ENCODE peak calls at places on chromosome 18, in five cellular contexts. One of them, this sample, is unnamed.

GRCh38 chr18:74370163-74370562 is 54.5 kb downstream of the C18orf63 start:
- DNase-seq in GM23338: no peak
- DNase-seq in CD8-positive, alpha-beta T cell: no peak
- DNase-seq in type B pancreatic cell: no peak
- DNase-seq in Caco-2: no peak
- DNase-seq in this sample: no peak

GRCh38 chr18:47585914-47586313 is 334.5 kb upstream of the SKOR2 start:
- DNase-seq in GM23338: peak
- DNase-seq in CD8-positive, alpha-beta T cell: no peak
- DNase-seq in type B pancreatic cell: no peak
- DNase-seq in Caco-2: no peak
- DNase-seq in this sample: no peak

GRCh38 chr18:27540126-27540525 is 355.0 kb upstream of the CHST9 start:
- DNase-seq in GM23338: peak
- DNase-seq in CD8-positive, alpha-beta T cell: no peak
- DNase-seq in type B pancreatic cell: no peak
- DNase-seq in Caco-2: no peak
- DNase-seq in this sample: no peak

GRCh38 chr18:9120796-9121195 is 15.8 kb upstream of the ANKRD12 start:
- DNase-seq in GM23338: no peak
- DNase-seq in CD8-positive, alpha-beta T cell: no peak
- DNase-seq in type B pancreatic cell: no peak
- DNase-seq in Caco-2: no peak
- DNase-seq in this sample: no peak

GRCh38 chr18:76374330-76375281 is 120.4 kb downstream of the ZNF516 start:
- DNase-seq in GM23338: no peak
- DNase-seq in CD8-positive, alpha-beta T cell: peak
- DNase-seq in type B pancreatic cell: no peak
- DNase-seq in Caco-2: no peak
- DNase-seq in this sample: no peak

GRCh38 chr18:69992776-69993175 is 45.1 kb upstream of the CD226 start:
- DNase-seq in GM23338: no peak
- DNase-seq in CD8-positive, alpha-beta T cell: no peak
- DNase-seq in type B pancreatic cell: no peak
- DNase-seq in Caco-2: no peak
- DNase-seq in this sample: no peak

GRCh38 chr18:76943542-76944339 is 121.4 kb downstream of the ZNF236 start:
- DNase-seq in GM23338: no peak
- DNase-seq in CD8-positive, alpha-beta T cell: no peak
- DNase-seq in type B pancreatic cell: no peak
- DNase-seq in Caco-2: no peak
- DNase-seq in this sample: no peak

GRCh38 chr18:34787931-34788532 is 77.9 kb downstream of the DTNA start:
- DNase-seq in GM23338: peak
- DNase-seq in CD8-positive, alpha-beta T cell: peak
- DNase-seq in type B pancreatic cell: no peak
- DNase-seq in Caco-2: peak
- DNase-seq in this sample: no peak

GRCh38 chr18:10032331-10032979 is 118.6 kb downstream of the VAPA start:
- DNase-seq in GM23338: peak
- DNase-seq in CD8-positive, alpha-beta T cell: peak
- DNase-seq in type B pancreatic cell: no peak
- DNase-seq in Caco-2: no peak
- DNase-seq in this sample: no peak

GRCh38 chr18:11982981-11983380 is 1.7 kb downstream of the IMPA2 start:
- DNase-seq in GM23338: peak
- DNase-seq in CD8-positive, alpha-beta T cell: no peak
- DNase-seq in type B pancreatic cell: no peak
- DNase-seq in Caco-2: no peak
- DNase-seq in this sample: no peak

GRCh38 chr18:11981633-11982366 is 493 bp downstream of the IMPA2 start:
- DNase-seq in GM23338: peak
- DNase-seq in CD8-positive, alpha-beta T cell: no peak
- DNase-seq in type B pancreatic cell: no peak
- DNase-seq in Caco-2: peak
- DNase-seq in this sample: peak

GRCh38 chr18:11981383-11981632 is at the start of gene IMPA2:
- DNase-seq in GM23338: no peak
- DNase-seq in CD8-positive, alpha-beta T cell: no peak
- DNase-seq in type B pancreatic cell: no peak
- DNase-seq in Caco-2: no peak
- DNase-seq in this sample: no peak

GRCh38 chr18:11980148-11980554 is 1.2 kb upstream of the IMPA2 start:
- DNase-seq in GM23338: no peak
- DNase-seq in CD8-positive, alpha-beta T cell: no peak
- DNase-seq in type B pancreatic cell: no peak
- DNase-seq in Caco-2: no peak
- DNase-seq in this sample: no peak

DNA sequence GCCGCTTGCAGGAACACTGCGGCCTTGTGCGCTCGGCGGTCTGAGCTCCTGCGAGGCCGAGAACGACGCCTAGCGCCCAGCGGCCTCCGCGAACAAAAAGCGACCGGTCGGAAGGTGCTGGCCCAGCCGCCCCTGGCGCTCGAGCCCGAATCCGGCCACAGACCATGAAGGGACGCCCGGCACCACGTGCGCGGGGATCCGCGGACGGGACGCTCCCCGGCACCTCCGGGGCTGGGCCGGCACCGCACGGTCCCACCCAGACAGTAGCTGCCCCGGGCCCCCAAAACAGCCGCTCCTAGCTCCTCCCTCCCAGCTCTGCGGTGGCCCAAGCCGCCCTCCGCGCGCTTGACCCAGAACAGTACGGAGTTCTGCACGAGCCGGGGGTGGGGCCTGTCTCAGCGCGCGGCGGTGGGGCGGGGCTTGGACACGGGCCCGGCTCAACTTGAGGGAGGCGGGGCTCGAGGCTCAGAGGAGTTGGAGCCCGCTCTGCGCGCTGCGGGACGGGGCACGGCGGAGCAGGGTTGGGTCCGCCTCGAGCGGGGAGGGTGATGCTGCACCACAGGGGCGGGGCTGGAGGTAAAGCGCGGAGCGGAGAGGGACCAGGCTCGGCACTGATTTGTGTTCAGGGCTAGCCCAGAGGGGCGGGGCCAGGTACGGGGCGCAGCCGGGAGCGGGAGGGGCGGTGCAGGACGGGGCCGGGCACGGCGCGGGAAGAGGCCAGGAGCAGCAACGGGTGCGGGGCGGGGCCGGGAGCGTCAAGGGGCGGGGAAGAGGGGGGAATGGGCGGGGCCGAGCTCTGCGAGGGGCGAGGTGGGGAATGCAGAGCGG is 538 bp upstream of the IMPA2 start:
- DNase-seq in GM23338: peak
- DNase-seq in CD8-positive, alpha-beta T cell: peak
- DNase-seq in type B pancreatic cell: peak
- DNase-seq in Caco-2: peak
- DNase-seq in this sample: peak
- TF ChIP-seq CTCF in GM23338: no peak
- TF ChIP-seq CTCF in CD8-positive, alpha-beta T cell: no peak
- TF ChIP-seq CTCF in type B pancreatic cell: no peak
- TF ChIP-seq CTCF in Caco-2: no peak
- TF ChIP-seq CTCF in this sample: no peak

GRCh38 chr18:463442-464310 is 36.8 kb downstream of the COLEC12 start:
- DNase-seq in GM23338: peak
- DNase-seq in CD8-positive, alpha-beta T cell: no peak
- DNase-seq in type B pancreatic cell: no peak
- DNase-seq in Caco-2: no peak
- DNase-seq in this sample: no peak
- TF ChIP-seq CTCF in GM23338: no peak
- TF ChIP-seq CTCF in CD8-positive, alpha-beta T cell: no peak
- TF ChIP-seq CTCF in type B pancreatic cell: no peak
- TF ChIP-seq CTCF in Caco-2: no peak
- TF ChIP-seq CTCF in this sample: no peak

GRCh38 chr18:60069145-60069544 is 169.3 kb downstream of the PMAIP1 start:
- DNase-seq in GM23338: peak
- DNase-seq in CD8-positive, alpha-beta T cell: no peak
- DNase-seq in type B pancreatic cell: no peak
- DNase-seq in Caco-2: no peak
- DNase-seq in this sample: no peak
- TF ChIP-seq CTCF in GM23338: peak
- TF ChIP-seq CTCF in CD8-positive, alpha-beta T cell: no peak
- TF ChIP-seq CTCF in type B pancreatic cell: no peak
- TF ChIP-seq CTCF in Caco-2: no peak
- TF ChIP-seq CTCF in this sample: no peak

GRCh38 chr18:13548106-13548819 is 178.1 kb downstream of the FAM210A start:
- DNase-seq in GM23338: no peak
- DNase-seq in CD8-positive, alpha-beta T cell: no peak
- DNase-seq in type B pancreatic cell: no peak
- DNase-seq in Caco-2: no peak
- DNase-seq in this sample: no peak
- TF ChIP-seq CTCF in GM23338: peak
- TF ChIP-seq CTCF in CD8-positive, alpha-beta T cell: no peak
- TF ChIP-seq CTCF in type B pancreatic cell: no peak
- TF ChIP-seq CTCF in Caco-2: no peak
- TF ChIP-seq CTCF in this sample: no peak

DNA sequence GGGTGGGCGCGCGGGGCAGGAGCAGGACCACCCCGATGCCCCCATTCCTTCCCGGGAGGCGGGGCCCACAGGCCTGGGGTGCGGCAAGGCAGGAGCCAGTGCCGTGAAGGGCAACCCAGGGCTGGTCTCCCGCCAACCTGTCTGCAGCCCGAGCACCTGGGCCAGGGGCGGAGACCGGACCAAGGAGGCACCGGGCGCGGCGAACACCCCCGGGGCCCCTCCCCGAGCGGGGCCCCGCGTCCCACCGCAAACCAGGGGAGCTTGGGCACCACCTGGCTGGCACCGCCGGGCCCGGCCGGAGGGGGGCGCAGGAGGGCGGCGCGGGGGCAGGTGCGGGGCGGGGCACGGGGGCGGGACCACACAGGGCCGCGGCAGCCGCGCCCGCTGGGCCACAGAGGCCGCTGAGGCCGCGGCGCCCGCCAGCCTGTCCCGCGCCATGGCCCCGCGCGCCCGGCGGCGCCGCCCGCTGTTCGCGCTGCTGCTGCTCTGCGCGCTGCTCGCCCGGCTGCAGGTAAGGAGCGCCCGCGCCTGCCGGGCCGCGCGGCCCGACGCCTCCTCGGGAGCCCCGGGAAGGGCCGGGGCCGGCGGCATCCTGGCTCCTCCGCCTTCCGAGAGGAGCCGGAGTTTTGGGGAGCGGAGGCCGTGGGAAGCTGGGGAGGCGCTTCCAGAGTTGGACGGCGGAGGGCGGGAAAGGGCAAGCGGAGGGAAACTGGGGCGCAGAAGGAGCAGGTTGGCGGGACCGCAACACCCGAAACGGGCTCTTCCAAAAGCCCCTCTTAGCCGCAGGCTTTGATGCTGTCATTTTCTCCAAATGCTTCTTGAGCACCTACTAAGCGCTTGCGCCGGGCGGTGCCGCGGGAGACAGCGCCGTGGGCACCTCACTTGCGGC is at the start of gene TNFRSF11A:
- DNase-seq in GM23338: peak
- DNase-seq in CD8-positive, alpha-beta T cell: peak
- DNase-seq in type B pancreatic cell: no peak
- DNase-seq in Caco-2: no peak
- DNase-seq in this sample: no peak
- TF ChIP-seq CTCF in GM23338: no peak
- TF ChIP-seq CTCF in CD8-positive, alpha-beta T cell: peak
- TF ChIP-seq CTCF in type B pancreatic cell: peak
- TF ChIP-seq CTCF in Caco-2: peak
- TF ChIP-seq CTCF in this sample: no peak

GRCh38 chr18:52348209-52348608 is 8.2 kb downstream of the DCC start:
- DNase-seq in GM23338: peak
- DNase-seq in CD8-positive, alpha-beta T cell: no peak
- DNase-seq in type B pancreatic cell: no peak
- DNase-seq in Caco-2: no peak
- DNase-seq in this sample: no peak
- TF ChIP-seq CTCF in GM23338: peak
- TF ChIP-seq CTCF in CD8-positive, alpha-beta T cell: no peak
- TF ChIP-seq CTCF in type B pancreatic cell: peak
- TF ChIP-seq CTCF in Caco-2: peak
- TF ChIP-seq CTCF in this sample: no peak